ENCODE peak calls at places on chromosomes 6 and 20, in four cellular contexts. J is NCI-H1105, G is pons, O is lower lobe of right lung. T is an unnamed sample.

GRCh38 chr6:107536183-107536582 is 46.3 kb downstream of the SOBP start:
- DNase-seq in J (no peak), G (no peak), O (no peak), T (no peak)

GRCh38 chr20:38337561-38338140 is 8.6 kb upstream of the LBP start:
- DNase-seq in G (peak), O (no peak), J (no peak), T (no peak)

GRCh38 chr20:25485872-25486271 is 78.4 kb downstream of the GINS1 start:
- DNase-seq in G (no peak), J (no peak), O (no peak), T (no peak)

GRCh38 chr6:141105481-141105880 is 1027.2 kb upstream of the GJE1 start:
- DNase-seq in G (no peak), O (no peak), J (no peak), T (no peak)

GRCh38 chr6:105608393-105608705 is 205.5 kb upstream of the PREP start:
- DNase-seq in G (no peak), O (no peak), J (no peak), T (no peak)

GRCh38 chr6:168994966-168995365 is 258.7 kb downstream of the THBS2 start:
- DNase-seq in J (no peak), G (no peak), O (no peak), T (no peak)

GRCh38 chr20:51553897-51554504 is 11.5 kb upstream of the NFATC2 start:
- DNase-seq in J (no peak), O (no peak), G (no peak), T (no peak)

GRCh38 chr6:109508166-109508860 is 25.3 kb upstream of the ZBTB24 start:
- DNase-seq in J (no peak), O (no peak), G (no peak), T (no peak)

GRCh38 chr6:38658768-38659167 is 19.0 kb upstream of the BTBD9 start:
- DNase-seq in O (no peak), J (no peak), G (no peak), T (no peak)

GRCh38 chr20:3842332-3842930 is 4.2 kb upstream of the MAVS start:
- DNase-seq in O (no peak), J (no peak), G (no peak), T (no peak)

GRCh38 chr6:165010556-165011535 is 298.6 kb downstream of the C6orf118 start:
- DNase-seq in G (no peak), O (no peak), J (no peak), T (no peak)

GRCh38 chr6:151389640-151390275 is 1.6 kb downstream of the ZBTB2 start:
- DNase-seq in O (peak), G (peak), J (peak), T (peak)

GRCh38 chr20:8213831-8214587 is 81.9 kb downstream of the PLCB1 start:
- DNase-seq in O (no peak), G (no peak), J (no peak), T (no peak)

GRCh38 chr6:25193865-25194679 is 85.1 kb upstream of the CARMIL1 start:
- DNase-seq in G (no peak), J (no peak), O (no peak), T (no peak)

GRCh38 chr6:15296735-15297134 is 50.9 kb downstream of the JARID2 start:
- DNase-seq in J (no peak), O (no peak), G (no peak), T (no peak)

GRCh38 chr6:150072201-150072600 is 3.3 kb upstream of the ULBP3 start:
- DNase-seq in O (peak), G (no peak), J (no peak), T (peak)

GRCh38 chr20:51360451-51361230 is 181.9 kb downstream of the NFATC2 start:
- DNase-seq in O (no peak), J (no peak), G (no peak), T (peak)

GRCh38 chr6:170206931-170207431 is 83.9 kb downstream of the DLL1 start:
- DNase-seq in J (no peak), G (no peak), O (no peak), T (no peak)

GRCh38 chr20:46021361-46022359 is 7.4 kb upstream of the SLC12A5 start:
- DNase-seq in J (peak), O (no peak), G (no peak), T (peak)

GRCh38 chr6:56374841-56375369 is 127.5 kb upstream of the COL21A1 start:
- DNase-seq in J (no peak), O (no peak), G (no peak), T (peak)

GRCh38 chr6:168032383-168032760 is 34.9 kb downstream of the KIF25 start:
- DNase-seq in O (no peak), J (no peak), G (no peak), T (peak)

GRCh38 chr6:33213166-33213988 is 5.1 kb downstream of the RING1 start:
- DNase-seq in J (no peak), G (no peak), O (no peak), T (peak)

GRCh38 chr20:11001767-11002540 is 328.2 kb upstream of the JAG1 start:
- DNase-seq in O (no peak), G (no peak), J (no peak), T (peak)